ENCODE peak calls at places on chromosomes 6 and 20, in nine cellular contexts. One of them, this sample, is unnamed. For H3K9me3 and H3K4me1, the result is how much of the 10 kb centered on the place peaks cover.

GRCh38 chr6:118706702-118707101 is 55.3 kb upstream of the CEP85L start:
- DNase-seq in endodermal cell: peak
- DNase-seq in heart left ventricle: no peak
- DNase-seq in PC-9: no peak
- DNase-seq in heart right ventricle: no peak
- DNase-seq in left lung: no peak
- DNase-seq in stomach: no peak
- DNase-seq in esophagus squamous epithelium: no peak
- DNase-seq in A549: no peak
- DNase-seq in this sample: no peak

GRCh38 chr6:131749023-131749422 is 38.2 kb upstream of the CTAGE9 start:
- DNase-seq in endodermal cell: no peak
- DNase-seq in heart left ventricle: no peak
- DNase-seq in PC-9: no peak
- DNase-seq in heart right ventricle: no peak
- DNase-seq in left lung: no peak
- DNase-seq in stomach: no peak
- DNase-seq in esophagus squamous epithelium: no peak
- DNase-seq in A549: no peak
- DNase-seq in this sample: no peak

GRCh38 chr20:25287631-25288290 is 39.9 kb downstream of the PYGB start:
- DNase-seq in endodermal cell: no peak
- DNase-seq in heart left ventricle: peak
- DNase-seq in PC-9: peak
- DNase-seq in heart right ventricle: no peak
- DNase-seq in left lung: peak
- DNase-seq in stomach: no peak
- DNase-seq in esophagus squamous epithelium: no peak
- DNase-seq in A549: no peak
- DNase-seq in this sample: no peak

GRCh38 chr20:51132286-51132810 is 109.4 kb upstream of the KCNG1 start:
- DNase-seq in endodermal cell: peak
- DNase-seq in heart left ventricle: no peak
- DNase-seq in PC-9: no peak
- DNase-seq in heart right ventricle: no peak
- DNase-seq in left lung: no peak
- DNase-seq in stomach: no peak
- DNase-seq in esophagus squamous epithelium: no peak
- DNase-seq in A549: no peak
- DNase-seq in this sample: no peak

GRCh38 chr6:134918418-134918961 is 31.4 kb downstream of the ALDH8A1 start:
- DNase-seq in endodermal cell: peak
- DNase-seq in heart left ventricle: no peak
- DNase-seq in PC-9: no peak
- DNase-seq in heart right ventricle: no peak
- DNase-seq in left lung: no peak
- DNase-seq in stomach: no peak
- DNase-seq in esophagus squamous epithelium: no peak
- DNase-seq in A549: no peak
- DNase-seq in this sample: no peak

GRCh38 chr20:51625105-51625504 is 82.6 kb upstream of the NFATC2 start:
- DNase-seq in endodermal cell: no peak
- DNase-seq in heart left ventricle: no peak
- DNase-seq in PC-9: no peak
- DNase-seq in heart right ventricle: no peak
- DNase-seq in left lung: peak
- DNase-seq in stomach: no peak
- DNase-seq in esophagus squamous epithelium: no peak
- DNase-seq in A549: no peak
- DNase-seq in this sample: no peak

GRCh38 chr6:7058250-7058923 is 49.4 kb upstream of the RREB1 start:
- DNase-seq in endodermal cell: no peak
- DNase-seq in heart left ventricle: peak
- DNase-seq in PC-9: peak
- DNase-seq in heart right ventricle: no peak
- DNase-seq in left lung: no peak
- DNase-seq in stomach: peak
- DNase-seq in esophagus squamous epithelium: no peak
- DNase-seq in A549: peak
- DNase-seq in this sample: no peak

GRCh38 chr20:18090044-18090443 is 32.3 kb upstream of the OVOL2 start:
- DNase-seq in endodermal cell: no peak
- DNase-seq in heart left ventricle: no peak
- DNase-seq in PC-9: no peak
- DNase-seq in heart right ventricle: no peak
- DNase-seq in left lung: no peak
- DNase-seq in stomach: no peak
- DNase-seq in esophagus squamous epithelium: no peak
- DNase-seq in A549: peak
- DNase-seq in this sample: no peak

GRCh38 chr20:41592516-41593192 is 25.5 kb downstream of the CHD6 start:
- DNase-seq in endodermal cell: no peak
- DNase-seq in heart left ventricle: no peak
- DNase-seq in PC-9: no peak
- DNase-seq in heart right ventricle: no peak
- DNase-seq in left lung: no peak
- DNase-seq in stomach: no peak
- DNase-seq in esophagus squamous epithelium: no peak
- DNase-seq in A549: no peak
- DNase-seq in this sample: no peak

GRCh38 chr20:41598719-41599118 is 19.5 kb downstream of the CHD6 start:
- DNase-seq in endodermal cell: no peak
- DNase-seq in heart left ventricle: no peak
- DNase-seq in PC-9: no peak
- DNase-seq in heart right ventricle: no peak
- DNase-seq in left lung: no peak
- DNase-seq in stomach: no peak
- DNase-seq in esophagus squamous epithelium: no peak
- DNase-seq in A549: no peak
- DNase-seq in this sample: no peak

GRCh38 chr20:41599699-41600104 is 18.5 kb downstream of the CHD6 start:
- DNase-seq in endodermal cell: no peak
- DNase-seq in heart left ventricle: no peak
- DNase-seq in PC-9: no peak
- DNase-seq in heart right ventricle: no peak
- DNase-seq in left lung: no peak
- DNase-seq in stomach: no peak
- DNase-seq in esophagus squamous epithelium: no peak
- DNase-seq in A549: peak
- DNase-seq in this sample: no peak

DNA sequence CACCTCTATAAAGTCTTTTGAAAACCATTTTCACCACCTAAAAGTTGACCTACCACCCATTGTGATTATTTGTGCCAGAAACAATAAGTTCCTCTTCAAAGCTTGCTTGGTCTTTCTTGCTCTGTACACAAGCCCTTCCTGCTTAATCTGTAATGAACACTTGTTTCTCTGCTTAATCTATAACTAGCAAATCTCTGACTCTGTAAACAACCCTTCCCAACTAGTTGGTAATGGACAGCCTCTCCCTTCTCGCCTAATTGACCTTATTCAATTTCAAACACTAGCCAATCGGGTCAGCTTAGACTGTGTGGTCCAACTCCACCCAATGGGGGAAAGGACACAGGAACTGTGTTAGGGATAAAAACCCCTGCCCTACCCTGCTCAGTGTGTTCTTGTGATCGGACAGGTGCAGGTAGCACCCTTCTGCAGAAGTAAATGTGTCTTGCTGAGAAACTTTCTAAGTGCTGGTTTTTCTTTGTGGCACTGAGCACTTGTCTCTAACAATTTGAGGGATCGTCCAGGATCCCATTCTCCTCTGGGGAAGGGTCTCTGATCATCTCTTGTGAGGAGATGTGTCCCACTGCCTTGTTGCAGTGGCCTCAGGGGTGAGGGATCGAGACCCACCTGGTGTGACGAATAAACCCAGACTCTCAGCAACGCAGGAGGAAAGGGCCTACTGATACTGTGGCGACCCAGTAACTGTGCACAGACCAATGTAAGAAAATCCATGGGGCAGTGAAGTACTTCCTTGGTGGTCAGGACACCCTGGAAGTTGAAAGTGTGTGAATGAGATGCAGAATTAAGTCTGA is 23.5 kb downstream of the CHD6 start:
- DNase-seq in endodermal cell: no peak
- DNase-seq in heart left ventricle: no peak
- DNase-seq in PC-9: no peak
- DNase-seq in heart right ventricle: no peak
- DNase-seq in left lung: no peak
- DNase-seq in stomach: no peak
- DNase-seq in esophagus squamous epithelium: no peak
- DNase-seq in A549: no peak
- DNase-seq in this sample: no peak
- H3K9me3 ChIP-seq in endodermal cell: half or more
- H3K9me3 ChIP-seq in heart left ventricle: under half
- H3K9me3 ChIP-seq in PC-9: under half
- H3K9me3 ChIP-seq in heart right ventricle: under half
- H3K9me3 ChIP-seq in left lung: half or more
- H3K9me3 ChIP-seq in stomach: half or more
- H3K9me3 ChIP-seq in esophagus squamous epithelium: half or more
- H3K9me3 ChIP-seq in A549: under half
- H3K9me3 ChIP-seq in this sample: under half

GRCh38 chr20:59006864-59007757 is at the start of gene CTSZ:
- DNase-seq in endodermal cell: peak
- DNase-seq in heart left ventricle: peak
- DNase-seq in PC-9: no peak
- DNase-seq in heart right ventricle: peak
- DNase-seq in left lung: peak
- DNase-seq in stomach: peak
- DNase-seq in esophagus squamous epithelium: no peak
- DNase-seq in A549: peak
- DNase-seq in this sample: no peak
- H3K4me1 ChIP-seq in endodermal cell: under half
- H3K4me1 ChIP-seq in heart left ventricle: under half
- H3K4me1 ChIP-seq in PC-9: half or more
- H3K4me1 ChIP-seq in heart right ventricle: half or more
- H3K4me1 ChIP-seq in left lung: half or more
- H3K4me1 ChIP-seq in stomach: half or more
- H3K4me1 ChIP-seq in esophagus squamous epithelium: half or more
- H3K4me1 ChIP-seq in A549: under half
- H3K4me1 ChIP-seq in this sample: under half

DNA sequence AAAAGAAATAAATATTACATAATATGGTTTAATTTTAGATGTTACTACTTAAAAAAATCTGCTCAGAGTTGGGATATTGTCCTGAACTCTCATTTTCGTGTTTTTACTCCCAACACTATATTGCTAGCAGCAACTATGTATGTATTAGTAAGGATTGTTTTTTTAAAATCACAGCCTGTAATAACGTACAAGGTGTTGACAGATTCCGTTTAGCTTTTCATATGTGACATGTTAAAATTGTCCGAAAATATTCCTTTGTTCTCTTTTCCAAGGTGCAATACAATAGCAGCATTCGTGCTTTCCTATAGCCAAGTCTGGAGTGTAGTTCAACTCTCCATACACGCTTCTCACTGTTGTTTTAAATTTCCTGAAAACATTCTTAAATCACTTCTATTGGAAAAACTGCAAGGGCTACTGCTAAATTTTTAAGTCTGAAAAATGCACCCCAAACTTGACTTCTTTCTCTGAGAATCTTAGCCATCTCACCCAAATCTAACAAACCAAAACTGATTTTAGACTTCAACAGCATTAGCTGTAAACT is 58.9 kb upstream of the HFE start:
- DNase-seq in endodermal cell: no peak
- DNase-seq in heart left ventricle: no peak
- DNase-seq in PC-9: no peak
- DNase-seq in heart right ventricle: no peak
- DNase-seq in left lung: no peak
- DNase-seq in stomach: no peak
- DNase-seq in esophagus squamous epithelium: no peak
- DNase-seq in A549: no peak
- DNase-seq in this sample: no peak
- H3K27ac ChIP-seq in endodermal cell: peak
- H3K27ac ChIP-seq in heart left ventricle: no peak
- H3K27ac ChIP-seq in PC-9: peak
- H3K27ac ChIP-seq in heart right ventricle: peak
- H3K27ac ChIP-seq in left lung: no peak
- H3K27ac ChIP-seq in stomach: no peak
- H3K27ac ChIP-seq in esophagus squamous epithelium: peak
- H3K27ac ChIP-seq in A549: peak
- H3K27ac ChIP-seq in this sample: no peak

GRCh38 chr6:170045981-170046667 is 244.8 kb downstream of the DLL1 start:
- DNase-seq in endodermal cell: no peak
- DNase-seq in heart left ventricle: peak
- DNase-seq in PC-9: no peak
- DNase-seq in heart right ventricle: no peak
- DNase-seq in left lung: peak
- DNase-seq in stomach: no peak
- DNase-seq in esophagus squamous epithelium: no peak
- DNase-seq in A549: no peak
- DNase-seq in this sample: no peak

GRCh38 chr6:170043881-170044790 is 246.7 kb downstream of the DLL1 start:
- DNase-seq in endodermal cell: no peak
- DNase-seq in heart left ventricle: peak
- DNase-seq in PC-9: no peak
- DNase-seq in heart right ventricle: no peak
- DNase-seq in left lung: no peak
- DNase-seq in stomach: no peak
- DNase-seq in esophagus squamous epithelium: no peak
- DNase-seq in A549: no peak
- DNase-seq in this sample: no peak

GRCh38 chr6:170045563-170045960 is 245.3 kb downstream of the DLL1 start:
- DNase-seq in endodermal cell: no peak
- DNase-seq in heart left ventricle: peak
- DNase-seq in PC-9: no peak
- DNase-seq in heart right ventricle: no peak
- DNase-seq in left lung: no peak
- DNase-seq in stomach: no peak
- DNase-seq in esophagus squamous epithelium: no peak
- DNase-seq in A549: no peak
- DNase-seq in this sample: no peak

GRCh38 chr6:170043150-170043819 is 247.6 kb downstream of the DLL1 start:
- DNase-seq in endodermal cell: no peak
- DNase-seq in heart left ventricle: peak
- DNase-seq in PC-9: no peak
- DNase-seq in heart right ventricle: peak
- DNase-seq in left lung: no peak
- DNase-seq in stomach: no peak
- DNase-seq in esophagus squamous epithelium: no peak
- DNase-seq in A549: no peak
- DNase-seq in this sample: no peak

DNA sequence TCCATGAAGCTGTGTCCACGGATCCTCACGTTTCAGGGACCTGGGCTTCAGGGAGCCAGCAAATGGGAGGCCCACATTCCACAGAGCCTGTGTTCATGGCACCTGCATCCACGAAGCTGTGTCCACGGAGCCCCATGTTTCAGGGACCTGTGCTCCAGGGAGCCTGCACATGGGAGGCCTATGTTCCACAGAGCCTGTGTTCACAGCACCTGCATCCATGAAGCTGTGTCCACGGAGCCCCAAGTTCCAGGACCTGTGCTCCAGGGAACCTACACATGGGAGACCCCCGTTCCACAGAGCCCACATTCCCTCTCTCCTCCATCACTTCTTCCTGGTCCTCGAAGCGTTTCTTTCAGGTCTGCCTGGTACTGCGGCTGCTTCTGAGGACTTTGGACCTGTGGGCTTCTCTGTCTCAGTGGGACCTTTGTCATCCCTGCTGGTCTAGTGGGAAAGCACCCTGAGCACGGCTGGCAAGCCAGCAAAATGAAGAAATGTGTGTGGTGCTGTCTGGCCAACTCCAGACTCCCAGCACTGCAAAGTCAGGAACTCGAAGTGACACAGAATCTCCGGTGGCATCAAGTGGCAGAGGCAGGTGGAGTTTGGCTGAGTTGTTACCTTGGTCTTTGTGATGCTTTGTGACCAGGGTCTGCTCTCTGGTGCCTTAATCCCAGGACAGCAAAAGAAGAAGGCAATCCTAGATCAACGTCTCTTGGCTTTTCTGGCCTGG is 245.9 kb downstream of the DLL1 start:
- DNase-seq in endodermal cell: no peak
- DNase-seq in heart left ventricle: peak
- DNase-seq in PC-9: no peak
- DNase-seq in heart right ventricle: no peak
- DNase-seq in left lung: no peak
- DNase-seq in stomach: no peak
- DNase-seq in esophagus squamous epithelium: no peak
- DNase-seq in A549: no peak
- DNase-seq in this sample: no peak
- H3K9me3 ChIP-seq in endodermal cell: under half
- H3K9me3 ChIP-seq in heart left ventricle: under half
- H3K9me3 ChIP-seq in PC-9: under half
- H3K9me3 ChIP-seq in heart right ventricle: under half
- H3K9me3 ChIP-seq in left lung: under half
- H3K9me3 ChIP-seq in stomach: under half
- H3K9me3 ChIP-seq in esophagus squamous epithelium: under half
- H3K9me3 ChIP-seq in A549: under half
- H3K9me3 ChIP-seq in this sample: under half

This sample was measured in effector memory CD4-positive, alpha-beta T cell.